ENCODE peak calls at places on chromosome 12, in five cellular contexts. One of them, this sample, is unnamed.

GRCh38 chr12:87155616-87156015 is 873.6 kb downstream of the C12orf50 start:
- DNase-seq in CD4-positive, alpha-beta T cell: no peak
- DNase-seq in T-helper 9 cell: no peak
- DNase-seq in right lobe of liver: no peak
- DNase-seq in GM13977: no peak
- DNase-seq in this sample: no peak

GRCh38 chr12:78018146-78018910 is 187.6 kb downstream of the NAV3 start:
- DNase-seq in CD4-positive, alpha-beta T cell: no peak
- DNase-seq in T-helper 9 cell: no peak
- DNase-seq in right lobe of liver: no peak
- DNase-seq in GM13977: no peak
- DNase-seq in this sample: no peak

GRCh38 chr12:52391618-52392002 is 6.2 kb upstream of the KRT84 start:
- DNase-seq in CD4-positive, alpha-beta T cell: no peak
- DNase-seq in T-helper 9 cell: no peak
- DNase-seq in right lobe of liver: no peak
- DNase-seq in GM13977: no peak
- DNase-seq in this sample: peak; percentile 17

GRCh38 chr12:45914090-45914489 is 76.3 kb downstream of the SCAF11 start:
- DNase-seq in CD4-positive, alpha-beta T cell: no peak
- DNase-seq in T-helper 9 cell: no peak
- DNase-seq in right lobe of liver: no peak
- DNase-seq in GM13977: peak; percentile 31
- DNase-seq in this sample: peak; percentile 3

GRCh38 chr12:43111608-43112007 is 440.4 kb downstream of the ADAMTS20 start:
- DNase-seq in CD4-positive, alpha-beta T cell: no peak
- DNase-seq in T-helper 9 cell: no peak
- DNase-seq in right lobe of liver: no peak
- DNase-seq in GM13977: no peak
- DNase-seq in this sample: no peak

GRCh38 chr12:27814851-27815591 is 35.0 kb upstream of the MANSC4 start:
- DNase-seq in CD4-positive, alpha-beta T cell: no peak
- DNase-seq in T-helper 9 cell: no peak
- DNase-seq in right lobe of liver: no peak
- DNase-seq in GM13977: no peak
- DNase-seq in this sample: peak; percentile 37

GRCh38 chr12:57751432-57751787 is 700 bp downstream of the CDK4 start:
- DNase-seq in CD4-positive, alpha-beta T cell: no peak
- DNase-seq in T-helper 9 cell: no peak
- DNase-seq in right lobe of liver: no peak
- DNase-seq in GM13977: no peak
- DNase-seq in this sample: no peak

GRCh38 chr12:130552483-130552996 is 163.6 kb downstream of the RIMBP2 start:
- DNase-seq in CD4-positive, alpha-beta T cell: no peak
- DNase-seq in T-helper 9 cell: no peak
- DNase-seq in right lobe of liver: no peak
- DNase-seq in GM13977: no peak
- DNase-seq in this sample: no peak

GRCh38 chr12:90974286-90974685 is 19.3 kb upstream of the CCER1 start:
- DNase-seq in CD4-positive, alpha-beta T cell: no peak
- DNase-seq in T-helper 9 cell: no peak
- DNase-seq in right lobe of liver: no peak
- DNase-seq in GM13977: no peak
- DNase-seq in this sample: no peak

GRCh38 chr12:88650715-88651114 is 70.4 kb upstream of the KITLG start:
- DNase-seq in CD4-positive, alpha-beta T cell: no peak
- DNase-seq in T-helper 9 cell: no peak
- DNase-seq in right lobe of liver: no peak
- DNase-seq in GM13977: no peak
- DNase-seq in this sample: no peak

GRCh38 chr12:124852329-124852831 is 11.3 kb downstream of the SCARB1 start:
- DNase-seq in CD4-positive, alpha-beta T cell: no peak
- DNase-seq in T-helper 9 cell: no peak
- DNase-seq in right lobe of liver: peak; percentile 87
- DNase-seq in GM13977: no peak
- DNase-seq in this sample: no peak

GRCh38 chr12:118398878-118399277 is 22.5 kb downstream of the SUDS3 start:
- DNase-seq in CD4-positive, alpha-beta T cell: no peak
- DNase-seq in T-helper 9 cell: no peak
- DNase-seq in right lobe of liver: no peak
- DNase-seq in GM13977: no peak
- DNase-seq in this sample: no peak

GRCh38 chr12:100156731-100157426 is 14.2 kb upstream of the BLTP3B start:
- DNase-seq in CD4-positive, alpha-beta T cell: no peak
- DNase-seq in T-helper 9 cell: no peak
- DNase-seq in right lobe of liver: no peak
- DNase-seq in GM13977: no peak
- DNase-seq in this sample: no peak

GRCh38 chr12:59973515-59973914 is 377.7 kb downstream of the SLC16A7 start:
- DNase-seq in CD4-positive, alpha-beta T cell: no peak
- DNase-seq in T-helper 9 cell: no peak
- DNase-seq in right lobe of liver: no peak
- DNase-seq in GM13977: no peak
- DNase-seq in this sample: peak; percentile 31

GRCh38 chr12:93883436-93884154 is 206.4 kb downstream of the CRADD start:
- DNase-seq in CD4-positive, alpha-beta T cell: no peak
- DNase-seq in T-helper 9 cell: no peak
- DNase-seq in right lobe of liver: no peak
- DNase-seq in GM13977: no peak
- DNase-seq in this sample: no peak

GRCh38 chr12:117134059-117134458 is 34.8 kb upstream of the TESC start:
- DNase-seq in CD4-positive, alpha-beta T cell: no peak
- DNase-seq in T-helper 9 cell: peak; percentile 10
- DNase-seq in right lobe of liver: no peak
- DNase-seq in GM13977: no peak
- DNase-seq in this sample: no peak

GRCh38 chr12:13005649-13006048 is 5.6 kb upstream of the HEBP1 start:
- DNase-seq in CD4-positive, alpha-beta T cell: no peak
- DNase-seq in T-helper 9 cell: no peak
- DNase-seq in right lobe of liver: peak; percentile 88
- DNase-seq in GM13977: no peak
- DNase-seq in this sample: no peak